ENCODE peak calls at places on chromosome 19, in nine cellular contexts. Z is WTC11; P is memory B cell; L is stimulated activated CD8-positive, alpha-beta memory T cell treated with anti-CD3 and anti-CD28 coated beads, Interleukin-7, amount 100 ng/mL, for 1 hour; Q is tibial nerve; Y is activated CD8-positive, alpha-beta memory T cell treated with anti-CD3 and anti-CD28 coated beads for 1 hour; C is stimulated activated naive CD8-positive, alpha-beta T cell treated with anti-CD3 and anti-CD28 coated beads, Interleukin-15, amount 100 ng/mL, for 72 hours; W is Calu3; I is NCI-H524. S is an unnamed sample.

GRCh38 chr19:34505321-34506025 is 23.9 kb downstream of the WTIP start:
- DNase-seq in Z (no peak), P (no peak), L (no peak), Q (no peak), Y (no peak), C (no peak), W (no peak), I (no peak), S (no peak)

GRCh38 chr19:54325194-54325621 is 12.2 kb upstream of the LILRA5 start:
- DNase-seq in Z (peak; percentile 46), P (peak; percentile 61), L (peak; percentile 29), Q (no peak), Y (peak; percentile 23), C (peak; percentile 44), W (peak; percentile 56), I (no peak), S (peak; percentile 3)

GRCh38 chr19:8468761-8469458 is 24.1 kb downstream of the HNRNPM start:
- DNase-seq in Z (no peak), P (no peak), L (no peak), Q (no peak), Y (no peak), C (no peak), W (no peak), I (no peak), S (peak; percentile 65)

GRCh38 chr19:33486936-33487793 is 34.4 kb downstream of the PEPD start:
- DNase-seq in Z (no peak), P (no peak), L (no peak), Q (no peak), Y (no peak), C (no peak), W (no peak), I (no peak), S (no peak)

GRCh38 chr19:23799321-23799720 is 40.6 kb upstream of the ZNF681 start:
- DNase-seq in Z (no peak), P (no peak), L (no peak), Q (no peak), Y (peak; percentile 15), C (no peak), W (no peak), I (no peak), S (no peak)

GRCh38 chr19:33399081-33399744 is 25.7 kb downstream of the CEBPG start:
- DNase-seq in Z (peak; percentile 9), P (no peak), L (no peak), Q (no peak), Y (no peak), C (no peak), W (no peak), I (no peak), S (no peak)

GRCh38 chr19:1901940-1902404 is 3.2 kb upstream of the ADAT3 start:
- DNase-seq in Z (no peak), P (no peak), L (no peak), Q (peak; percentile 38), Y (no peak), C (no peak), W (no peak), I (no peak), S (no peak)

GRCh38 chr19:14556662-14557188 is 15.1 kb downstream of the NDUFB7 start:
- DNase-seq in Z (peak; percentile 90), P (peak; percentile 65), L (peak; percentile 51), Q (peak; percentile 28), Y (peak; percentile 67), C (peak; percentile 70), W (peak; percentile 73), I (peak; percentile 33), S (no peak)

GRCh38 chr19:5112175-5112574 is 143.3 kb downstream of the KDM4B start:
- DNase-seq in Z (no peak), P (no peak), L (no peak), Q (no peak), Y (no peak), C (no peak), W (no peak), I (no peak), S (no peak)

GRCh38 chr19:31166206-31166605 is 183.0 kb downstream of the TSHZ3 start:
- DNase-seq in Z (no peak), P (no peak), L (no peak), Q (no peak), Y (no peak), C (no peak), W (no peak), I (no peak), S (no peak)

GRCh38 chr19:17951151-17952040 is 15.5 kb upstream of the KCNN1 start:
- DNase-seq in Z (peak; percentile 39), P (no peak), L (no peak), Q (no peak), Y (no peak), C (no peak), W (no peak), I (peak; percentile 45), S (no peak)

S was measured in HFF-Myc.